ENCODE peak calls at places on chromosomes 2 and 18, in four cellular contexts. One of them, this sample, is unnamed.

GRCh38 chr18:31819106-31819924 is 58.6 kb upstream of the SLC25A52 start:
- DNase-seq in A549: peak
- DNase-seq in GM12878: no peak
- DNase-seq in HepG2: peak
- DNase-seq in this sample: peak

GRCh38 chr2:142842369-142842768 is 35.1 kb upstream of the KYNU start:
- DNase-seq in A549: no peak
- DNase-seq in GM12878: no peak
- DNase-seq in HepG2: no peak
- DNase-seq in this sample: no peak

GRCh38 chr2:162430323-162430722 is 86.4 kb downstream of the GCA start:
- DNase-seq in A549: no peak
- DNase-seq in GM12878: no peak
- DNase-seq in HepG2: peak
- DNase-seq in this sample: no peak

GRCh38 chr2:205198130-205198505 is 484.2 kb upstream of the NRP2 start:
- DNase-seq in A549: no peak
- DNase-seq in GM12878: no peak
- DNase-seq in HepG2: no peak
- DNase-seq in this sample: no peak

GRCh38 chr18:29034113-29034856 is 857.4 kb upstream of the CDH2 start:
- DNase-seq in A549: no peak
- DNase-seq in GM12878: no peak
- DNase-seq in HepG2: no peak
- DNase-seq in this sample: no peak

GRCh38 chr2:156476516-156477206 is 40.5 kb downstream of the GPD2 start:
- DNase-seq in A549: no peak
- DNase-seq in GM12878: peak
- DNase-seq in HepG2: no peak
- DNase-seq in this sample: no peak

GRCh38 chr18:9688036-9688741 is 19.9 kb upstream of the RAB31 start:
- DNase-seq in A549: no peak
- DNase-seq in GM12878: no peak
- DNase-seq in HepG2: no peak
- DNase-seq in this sample: no peak

GRCh38 chr2:45302011-45302325 is 292.7 kb upstream of the SIX2 start:
- DNase-seq in A549: no peak
- DNase-seq in GM12878: no peak
- DNase-seq in HepG2: no peak
- DNase-seq in this sample: no peak

GRCh38 chr2:37364351-37364750 is 19.9 kb downstream of the QPCT start:
- DNase-seq in A549: no peak
- DNase-seq in GM12878: no peak
- DNase-seq in HepG2: no peak
- DNase-seq in this sample: no peak

GRCh38 chr2:12064153-12064552 is 317.7 kb downstream of the LPIN1 start:
- DNase-seq in A549: no peak
- DNase-seq in GM12878: no peak
- DNase-seq in HepG2: no peak
- DNase-seq in this sample: no peak

GRCh38 chr2:43075054-43075593 is 151.3 kb downstream of the ZFP36L2 start:
- DNase-seq in A549: no peak
- DNase-seq in GM12878: no peak
- DNase-seq in HepG2: peak
- DNase-seq in this sample: peak

GRCh38 chr2:12196495-12196894 is 450.1 kb downstream of the LPIN1 start:
- DNase-seq in A549: no peak
- DNase-seq in GM12878: no peak
- DNase-seq in HepG2: no peak
- DNase-seq in this sample: no peak

GRCh38 chr18:47149457-47150028 is 757 bp downstream of the HDHD2 start:
- DNase-seq in A549: no peak
- DNase-seq in GM12878: no peak
- DNase-seq in HepG2: peak
- DNase-seq in this sample: peak

GRCh38 chr18:8450013-8450412 is 159.2 kb upstream of the RAB12 start:
- DNase-seq in A549: peak
- DNase-seq in GM12878: no peak
- DNase-seq in HepG2: no peak
- DNase-seq in this sample: no peak

GRCh38 chr2:196808281-196808680 is 874 bp downstream of the C2orf66 start:
- DNase-seq in A549: no peak
- DNase-seq in GM12878: no peak
- DNase-seq in HepG2: no peak
- DNase-seq in this sample: peak

GRCh38 chr2:172947461-172947860 is 128.2 kb upstream of the MAP3K20 start:
- DNase-seq in A549: no peak
- DNase-seq in GM12878: no peak
- DNase-seq in HepG2: no peak
- DNase-seq in this sample: no peak

GRCh38 chr2:37449686-37450392 is 105.4 kb downstream of the QPCT start:
- DNase-seq in A549: no peak
- DNase-seq in GM12878: no peak
- DNase-seq in HepG2: no peak
- DNase-seq in this sample: no peak

GRCh38 chr2:11786191-11786590 is 39.8 kb downstream of the LPIN1 start:
- DNase-seq in A549: no peak
- DNase-seq in GM12878: no peak
- DNase-seq in HepG2: no peak
- DNase-seq in this sample: no peak

GRCh38 chr18:32730620-32731021 is 42.2 kb downstream of the KLHL14 start:
- DNase-seq in A549: no peak
- DNase-seq in GM12878: peak
- DNase-seq in HepG2: no peak
- DNase-seq in this sample: no peak

GRCh38 chr2:195694553-195694952 is 37.5 kb downstream of the SLC39A10 start:
- DNase-seq in A549: no peak
- DNase-seq in GM12878: no peak
- DNase-seq in HepG2: no peak
- DNase-seq in this sample: no peak

GRCh38 chr18:78422336-78422735 is 557.3 kb upstream of the SALL3 start:
- DNase-seq in A549: no peak
- DNase-seq in GM12878: no peak
- DNase-seq in HepG2: no peak
- DNase-seq in this sample: no peak

GRCh38 chr18:22912835-22913234 is 20.3 kb upstream of the RBBP8 start:
- DNase-seq in A549: no peak
- DNase-seq in GM12878: no peak
- DNase-seq in HepG2: no peak
- DNase-seq in this sample: no peak

GRCh38 chr2:199739413-199740110 is 111.4 kb downstream of the FTCDNL1 start:
- DNase-seq in A549: peak
- DNase-seq in GM12878: no peak
- DNase-seq in HepG2: peak
- DNase-seq in this sample: peak

GRCh38 chr18:54279477-54280205 is 10.3 kb downstream of the POLI start:
- DNase-seq in A549: no peak
- DNase-seq in GM12878: no peak
- DNase-seq in HepG2: peak
- DNase-seq in this sample: no peak

DNA sequence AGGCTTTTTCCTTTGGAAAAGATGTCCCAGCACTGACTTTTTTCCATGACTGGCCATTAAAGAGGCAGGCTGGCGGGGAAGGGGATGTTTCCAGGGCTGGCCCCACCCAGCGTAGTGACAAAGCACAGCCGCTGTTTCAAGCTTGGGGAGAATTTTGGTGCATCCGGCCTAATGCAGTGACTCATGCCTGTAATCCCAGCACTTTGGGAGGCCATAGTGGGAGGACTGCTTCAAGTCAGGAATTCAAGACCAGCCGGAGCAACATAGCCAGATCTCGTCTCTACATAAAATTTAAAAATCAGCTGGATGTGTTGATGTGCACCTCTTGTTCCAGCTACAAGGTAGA is 78.0 kb upstream of the SH3BP4 start:
- DNase-seq in A549: no peak
- DNase-seq in GM12878: no peak
- DNase-seq in HepG2: no peak
- DNase-seq in this sample: no peak
- TF ChIP-seq PBX3 in A549: no peak
- TF ChIP-seq PBX3 in GM12878: no peak
- TF ChIP-seq PBX3 in HepG2: no peak
- TF ChIP-seq PBX3 in this sample: no peak

GRCh38 chr18:58871514-58872490 is 7.1 kb downstream of the ZNF532 start:
- DNase-seq in A549: no peak
- DNase-seq in GM12878: no peak
- DNase-seq in HepG2: no peak
- DNase-seq in this sample: no peak

GRCh38 chr18:58870621-58871020 is 5.9 kb downstream of the ZNF532 start:
- DNase-seq in A549: no peak
- DNase-seq in GM12878: no peak
- DNase-seq in HepG2: no peak
- DNase-seq in this sample: no peak

GRCh38 chr18:58868440-58868839 is 3.8 kb downstream of the ZNF532 start:
- DNase-seq in A549: no peak
- DNase-seq in GM12878: no peak
- DNase-seq in HepG2: no peak
- DNase-seq in this sample: no peak

GRCh38 chr18:58867281-58867961 is 2.7 kb downstream of the ZNF532 start:
- DNase-seq in A549: no peak
- DNase-seq in GM12878: no peak
- DNase-seq in HepG2: no peak
- DNase-seq in this sample: no peak

GRCh38 chr18:58870130-58870529 is 5.5 kb downstream of the ZNF532 start:
- DNase-seq in A549: no peak
- DNase-seq in GM12878: no peak
- DNase-seq in HepG2: no peak
- DNase-seq in this sample: no peak
- TF ChIP-seq PBX3 in A549: no peak
- TF ChIP-seq PBX3 in GM12878: no peak
- TF ChIP-seq PBX3 in HepG2: no peak
- TF ChIP-seq PBX3 in this sample: no peak

DNA sequence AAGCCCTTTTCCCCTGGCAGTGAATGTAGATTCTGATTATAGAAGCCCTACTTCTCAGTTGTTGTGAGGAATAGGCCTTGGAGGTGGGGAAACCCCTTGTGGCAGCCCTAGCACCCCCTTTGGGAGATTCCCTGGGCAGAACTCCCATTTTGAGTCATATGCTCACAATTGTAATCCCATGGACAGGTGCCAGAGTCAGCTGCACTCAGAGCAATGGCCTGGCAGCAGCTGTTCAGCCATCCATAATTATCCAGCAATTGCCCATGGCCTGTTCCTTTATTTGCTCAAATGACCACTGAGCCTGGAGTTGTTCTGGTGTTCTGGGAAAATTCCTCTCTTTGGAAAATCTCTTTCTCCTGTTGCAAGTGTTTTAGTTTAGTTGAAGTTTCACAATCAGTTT is 71.7 kb downstream of the PTRHD1 start:
- DNase-seq in A549: no peak
- DNase-seq in GM12878: peak
- DNase-seq in HepG2: no peak
- DNase-seq in this sample: peak
- TF ChIP-seq PBX3 in A549: no peak
- TF ChIP-seq PBX3 in GM12878: no peak
- TF ChIP-seq PBX3 in HepG2: no peak
- TF ChIP-seq PBX3 in this sample: peak

DNA sequence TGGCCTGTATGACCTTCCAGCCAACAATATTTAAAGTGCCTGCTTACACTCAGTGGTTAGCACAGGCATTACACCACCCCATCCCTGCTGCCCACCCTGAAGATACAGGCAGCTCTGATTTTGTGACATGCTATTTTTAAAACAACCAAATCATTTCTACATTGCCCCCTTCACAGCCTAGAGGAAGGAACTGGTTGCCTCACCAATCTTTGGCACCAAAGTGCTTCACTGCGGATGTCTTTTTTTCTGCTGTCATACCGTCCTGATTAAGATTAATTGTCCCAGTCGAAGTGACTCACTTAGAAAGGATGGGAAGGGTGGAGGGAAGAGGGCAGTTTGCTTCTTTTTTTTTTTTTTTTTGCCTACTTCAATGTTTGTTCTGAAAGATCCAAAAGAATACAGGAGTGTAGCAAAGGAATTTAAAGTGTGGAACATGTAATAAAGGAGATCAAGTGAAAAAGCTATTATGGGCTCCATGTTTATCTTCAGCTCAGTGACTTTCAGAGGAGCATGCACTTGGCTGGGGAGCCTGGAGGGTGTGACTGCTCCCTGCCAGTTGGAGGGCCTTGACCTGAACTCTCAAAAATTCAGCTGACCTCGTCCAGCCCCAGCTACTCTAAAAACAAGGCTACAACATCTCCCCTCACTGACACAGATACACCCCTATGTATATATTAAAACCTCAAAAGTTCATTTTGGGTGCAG is 501.1 kb upstream of the TNP1 start:
- DNase-seq in A549: no peak
- DNase-seq in GM12878: no peak
- DNase-seq in HepG2: no peak
- DNase-seq in this sample: peak
- TF ChIP-seq PBX3 in A549: no peak
- TF ChIP-seq PBX3 in GM12878: no peak
- TF ChIP-seq PBX3 in HepG2: no peak
- TF ChIP-seq PBX3 in this sample: peak

DNA sequence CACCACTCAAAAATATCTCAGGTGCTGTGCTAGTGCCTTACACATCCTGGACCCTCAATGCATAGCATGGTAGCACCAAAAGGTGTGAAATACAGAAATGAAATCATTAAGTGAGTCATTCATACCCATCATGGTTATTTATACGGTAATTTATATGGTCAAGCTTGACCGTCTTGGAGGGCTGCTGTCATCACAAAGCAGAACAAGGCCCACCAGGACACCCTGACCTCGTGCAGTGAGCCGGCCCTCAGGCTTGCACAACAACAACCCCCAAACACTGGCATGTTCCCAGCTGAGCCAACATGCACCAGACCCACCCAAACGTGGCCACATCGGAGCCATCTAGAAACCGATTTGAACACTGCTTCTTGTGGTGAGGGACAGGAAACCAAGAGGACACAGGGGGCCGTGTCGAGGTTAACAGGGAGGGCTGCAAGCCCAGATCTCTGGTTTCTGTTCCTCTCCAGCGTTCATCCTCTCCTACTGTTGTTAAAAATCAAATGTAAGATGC is 378.5 kb upstream of the ID2 start:
- DNase-seq in A549: no peak
- DNase-seq in GM12878: peak
- DNase-seq in HepG2: no peak
- DNase-seq in this sample: no peak
- TF ChIP-seq PBX3 in A549: no peak
- TF ChIP-seq PBX3 in GM12878: peak
- TF ChIP-seq PBX3 in HepG2: no peak
- TF ChIP-seq PBX3 in this sample: no peak

This sample was measured in SK-N-SH.